ENCODE peak calls at places on chromosomes 7 and 10, in seven cellular contexts. One of them, this sample, is unnamed.

GRCh38 chr10:4051011-4051407 is 266.0 kb upstream of the KLF6 start:
- DNase-seq in endothelial cell: no peak
- DNase-seq in H9: no peak
- DNase-seq in breast epithelium: no peak
- DNase-seq in gastrocnemius medialis: peak; percentile 28
- DNase-seq in A549: no peak
- DNase-seq in AG09319: no peak
- DNase-seq in this sample: no peak

GRCh38 chr10:5976689-5977470 is 463 bp downstream of the IL15RA start:
- DNase-seq in gastrocnemius medialis: peak; percentile 6
- DNase-seq in endothelial cell: peak; percentile 46
- DNase-seq in AG09319: peak; percentile 7
- DNase-seq in H9: peak; percentile 57
- DNase-seq in A549: peak; percentile 39
- DNase-seq in breast epithelium: no peak
- DNase-seq in this sample: peak; percentile 23

GRCh38 chr10:28367865-28368541 is 65.1 kb upstream of the MPP7 start:
- DNase-seq in breast epithelium: no peak
- DNase-seq in H9: no peak
- DNase-seq in gastrocnemius medialis: no peak
- DNase-seq in A549: no peak
- DNase-seq in AG09319: no peak
- DNase-seq in endothelial cell: no peak
- DNase-seq in this sample: peak; percentile 20

GRCh38 chr10:17354781-17355180 is 99.6 kb downstream of the ST8SIA6 start:
- DNase-seq in AG09319: no peak
- DNase-seq in endothelial cell: no peak
- DNase-seq in gastrocnemius medialis: no peak
- DNase-seq in breast epithelium: no peak
- DNase-seq in A549: no peak
- DNase-seq in H9: no peak
- DNase-seq in this sample: no peak

GRCh38 chr10:117685431-117685830 is 142.9 kb downstream of the EMX2 start:
- DNase-seq in H9: no peak
- DNase-seq in A549: no peak
- DNase-seq in gastrocnemius medialis: no peak
- DNase-seq in endothelial cell: no peak
- DNase-seq in breast epithelium: no peak
- DNase-seq in AG09319: no peak
- DNase-seq in this sample: no peak

GRCh38 chr7:141045126-141045841 is 28.6 kb upstream of the TMEM178B start:
- DNase-seq in breast epithelium: no peak
- DNase-seq in gastrocnemius medialis: no peak
- DNase-seq in H9: no peak
- DNase-seq in AG09319: no peak
- DNase-seq in A549: no peak
- DNase-seq in endothelial cell: no peak
- DNase-seq in this sample: no peak

GRCh38 chr7:44287488-44288380 is 37.7 kb downstream of the CAMK2B start:
- DNase-seq in A549: no peak
- DNase-seq in breast epithelium: peak; percentile 40
- DNase-seq in endothelial cell: no peak
- DNase-seq in AG09319: no peak
- DNase-seq in gastrocnemius medialis: peak; percentile 2
- DNase-seq in H9: peak; percentile 24
- DNase-seq in this sample: peak; percentile 9

GRCh38 chr7:93895859-93896258 is 5.3 kb upstream of the TFPI2 start:
- DNase-seq in A549: no peak
- DNase-seq in AG09319: no peak
- DNase-seq in endothelial cell: no peak
- DNase-seq in gastrocnemius medialis: no peak
- DNase-seq in breast epithelium: no peak
- DNase-seq in H9: no peak
- DNase-seq in this sample: no peak

GRCh38 chr10:120221873-120222485 is 235.0 kb upstream of the PLPP4 start:
- DNase-seq in gastrocnemius medialis: no peak
- DNase-seq in breast epithelium: no peak
- DNase-seq in A549: peak; percentile 65
- DNase-seq in H9: peak; percentile 77
- DNase-seq in AG09319: no peak
- DNase-seq in endothelial cell: peak; percentile 63
- DNase-seq in this sample: no peak

GRCh38 chr10:29957887-29958330 is 101.5 kb downstream of the JCAD start:
- DNase-seq in endothelial cell: no peak
- DNase-seq in breast epithelium: peak; percentile 56
- DNase-seq in gastrocnemius medialis: no peak
- DNase-seq in A549: no peak
- DNase-seq in H9: no peak
- DNase-seq in AG09319: no peak
- DNase-seq in this sample: no peak

GRCh38 chr7:46494026-46494425 is 573.0 kb upstream of the IGFBP3 start:
- DNase-seq in AG09319: no peak
- DNase-seq in endothelial cell: no peak
- DNase-seq in gastrocnemius medialis: no peak
- DNase-seq in breast epithelium: no peak
- DNase-seq in H9: no peak
- DNase-seq in A549: no peak
- DNase-seq in this sample: no peak

GRCh38 chr10:546971-547590 is 142.4 kb downstream of the DIP2C start:
- DNase-seq in A549: no peak
- DNase-seq in breast epithelium: peak; percentile 48
- DNase-seq in endothelial cell: peak; percentile 19
- DNase-seq in gastrocnemius medialis: no peak
- DNase-seq in AG09319: no peak
- DNase-seq in H9: no peak
- DNase-seq in this sample: no peak

GRCh38 chr7:2066251-2066919 is 166.4 kb downstream of the MAD1L1 start:
- DNase-seq in AG09319: no peak
- DNase-seq in A549: no peak
- DNase-seq in gastrocnemius medialis: no peak
- DNase-seq in H9: no peak
- DNase-seq in endothelial cell: no peak
- DNase-seq in breast epithelium: no peak
- DNase-seq in this sample: peak; percentile 48

GRCh38 chr10:122500194-122500593 is 38.8 kb downstream of the HTRA1 start:
- DNase-seq in H9: no peak
- DNase-seq in A549: no peak
- DNase-seq in gastrocnemius medialis: no peak
- DNase-seq in AG09319: no peak
- DNase-seq in breast epithelium: no peak
- DNase-seq in endothelial cell: no peak
- DNase-seq in this sample: no peak

GRCh38 chr10:89213191-89213808 is 6.2 kb upstream of the CH25H start:
- DNase-seq in H9: no peak
- DNase-seq in A549: peak; percentile 42
- DNase-seq in gastrocnemius medialis: no peak
- DNase-seq in breast epithelium: no peak
- DNase-seq in endothelial cell: no peak
- DNase-seq in AG09319: no peak
- DNase-seq in this sample: no peak
- TF ChIP-seq CTCF in H9: peak; percentile 77
- TF ChIP-seq CTCF in A549: peak; percentile 88
- TF ChIP-seq CTCF in gastrocnemius medialis: peak; percentile 45
- TF ChIP-seq CTCF in breast epithelium: peak; percentile 80
- TF ChIP-seq CTCF in endothelial cell: peak; percentile 77
- TF ChIP-seq CTCF in AG09319: peak; percentile 39
- TF ChIP-seq CTCF in this sample: no peak

GRCh38 chr7:87317691-87318245 is 27.7 kb upstream of the CROT start:
- DNase-seq in gastrocnemius medialis: no peak
- DNase-seq in breast epithelium: no peak
- DNase-seq in H9: no peak
- DNase-seq in endothelial cell: no peak
- DNase-seq in AG09319: no peak
- DNase-seq in A549: no peak
- DNase-seq in this sample: no peak

GRCh38 chr7:87316846-87317545 is 28.5 kb upstream of the CROT start:
- DNase-seq in breast epithelium: no peak
- DNase-seq in H9: no peak
- DNase-seq in A549: peak; percentile 14
- DNase-seq in gastrocnemius medialis: no peak
- DNase-seq in endothelial cell: no peak
- DNase-seq in AG09319: peak; percentile 92
- DNase-seq in this sample: no peak

GRCh38 chr7:87316097-87316700 is 29.3 kb upstream of the CROT start:
- DNase-seq in AG09319: no peak
- DNase-seq in A549: no peak
- DNase-seq in breast epithelium: no peak
- DNase-seq in endothelial cell: no peak
- DNase-seq in H9: no peak
- DNase-seq in gastrocnemius medialis: no peak
- DNase-seq in this sample: no peak

DNA sequence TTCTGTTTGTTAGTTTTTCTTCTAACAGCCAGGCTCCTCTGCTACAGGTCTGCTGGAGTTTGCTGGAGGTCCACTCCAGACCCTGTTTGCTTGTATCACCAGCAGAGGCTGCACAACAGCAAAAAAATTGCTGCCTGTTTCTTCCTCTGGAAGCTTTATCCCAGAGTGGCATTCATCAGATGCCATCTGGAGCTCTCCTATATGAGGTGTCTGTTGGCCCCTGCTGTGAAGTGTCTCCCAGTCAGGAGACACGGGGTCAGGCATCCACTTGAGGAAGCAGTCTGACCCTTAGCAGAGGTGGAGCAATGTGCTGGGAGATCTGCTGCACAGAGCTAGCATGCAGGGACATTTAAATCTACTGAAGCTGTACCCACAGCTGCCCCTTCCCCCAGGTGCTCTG is 26.7 kb upstream of the CROT start:
- DNase-seq in gastrocnemius medialis: no peak
- DNase-seq in A549: no peak
- DNase-seq in AG09319: no peak
- DNase-seq in H9: no peak
- DNase-seq in breast epithelium: no peak
- DNase-seq in endothelial cell: no peak
- DNase-seq in this sample: no peak
- TF ChIP-seq CTCF in gastrocnemius medialis: no peak
- TF ChIP-seq CTCF in A549: peak; percentile 5
- TF ChIP-seq CTCF in AG09319: no peak
- TF ChIP-seq CTCF in H9: no peak
- TF ChIP-seq CTCF in breast epithelium: no peak
- TF ChIP-seq CTCF in endothelial cell: no peak
- TF ChIP-seq CTCF in this sample: no peak

DNA sequence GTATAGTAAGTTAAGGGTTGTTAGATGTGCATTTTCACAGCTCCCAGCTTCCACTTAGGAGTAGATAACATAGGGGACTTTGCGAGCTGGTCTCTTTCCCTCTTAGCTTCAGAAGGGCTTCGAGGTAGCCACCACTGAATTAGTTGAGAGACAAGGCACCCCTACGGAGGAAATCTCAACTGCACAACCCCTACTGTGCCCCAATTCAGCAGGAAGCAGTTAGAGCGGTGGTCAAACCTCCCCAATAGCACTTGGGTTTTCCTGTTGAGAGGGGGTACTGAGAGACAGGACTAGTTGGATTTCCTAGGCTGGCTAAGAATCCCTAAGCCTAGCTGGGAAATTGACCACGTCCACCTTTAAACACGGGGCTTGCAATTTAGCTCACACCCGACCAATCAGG is 1.1 kb upstream of the HERPUD2 start:
- DNase-seq in gastrocnemius medialis: no peak
- DNase-seq in AG09319: no peak
- DNase-seq in endothelial cell: no peak
- DNase-seq in breast epithelium: no peak
- DNase-seq in H9: no peak
- DNase-seq in A549: no peak
- DNase-seq in this sample: no peak
- TF ChIP-seq CTCF in gastrocnemius medialis: no peak
- TF ChIP-seq CTCF in AG09319: no peak
- TF ChIP-seq CTCF in endothelial cell: no peak
- TF ChIP-seq CTCF in breast epithelium: no peak
- TF ChIP-seq CTCF in H9: no peak
- TF ChIP-seq CTCF in A549: no peak
- TF ChIP-seq CTCF in this sample: no peak

GRCh38 chr10:125080296-125080695 is 80.1 kb downstream of the CTBP2 start:
- DNase-seq in breast epithelium: no peak
- DNase-seq in gastrocnemius medialis: no peak
- DNase-seq in H9: no peak
- DNase-seq in AG09319: no peak
- DNase-seq in endothelial cell: no peak
- DNase-seq in A549: no peak
- DNase-seq in this sample: no peak
- TF ChIP-seq CTCF in breast epithelium: no peak
- TF ChIP-seq CTCF in gastrocnemius medialis: no peak
- TF ChIP-seq CTCF in H9: no peak
- TF ChIP-seq CTCF in AG09319: no peak
- TF ChIP-seq CTCF in endothelial cell: no peak
- TF ChIP-seq CTCF in A549: no peak
- TF ChIP-seq CTCF in this sample: no peak

GRCh38 chr10:88315746-88316145 is 267.4 kb downstream of the RNLS start:
- DNase-seq in H9: no peak
- DNase-seq in A549: no peak
- DNase-seq in AG09319: no peak
- DNase-seq in breast epithelium: no peak
- DNase-seq in gastrocnemius medialis: no peak
- DNase-seq in endothelial cell: no peak
- DNase-seq in this sample: no peak

GRCh38 chr10:88319960-88320517 is 263.1 kb downstream of the RNLS start:
- DNase-seq in A549: no peak
- DNase-seq in AG09319: no peak
- DNase-seq in endothelial cell: no peak
- DNase-seq in gastrocnemius medialis: no peak
- DNase-seq in H9: no peak
- DNase-seq in breast epithelium: no peak
- DNase-seq in this sample: no peak

GRCh38 chr10:88316292-88316861 is 266.7 kb downstream of the RNLS start:
- DNase-seq in A549: no peak
- DNase-seq in endothelial cell: no peak
- DNase-seq in AG09319: no peak
- DNase-seq in H9: no peak
- DNase-seq in gastrocnemius medialis: no peak
- DNase-seq in breast epithelium: no peak
- DNase-seq in this sample: no peak

GRCh38 chr10:88317099-88317498 is 266.0 kb downstream of the RNLS start:
- DNase-seq in H9: no peak
- DNase-seq in endothelial cell: no peak
- DNase-seq in breast epithelium: no peak
- DNase-seq in AG09319: no peak
- DNase-seq in A549: no peak
- DNase-seq in gastrocnemius medialis: no peak
- DNase-seq in this sample: no peak

GRCh38 chr10:88318803-88319202 is 264.3 kb downstream of the RNLS start:
- DNase-seq in A549: peak; percentile 6
- DNase-seq in endothelial cell: no peak
- DNase-seq in gastrocnemius medialis: no peak
- DNase-seq in H9: peak; percentile 54
- DNase-seq in AG09319: no peak
- DNase-seq in breast epithelium: no peak
- DNase-seq in this sample: no peak
- TF ChIP-seq CTCF in A549: no peak
- TF ChIP-seq CTCF in endothelial cell: peak; percentile 33
- TF ChIP-seq CTCF in gastrocnemius medialis: no peak
- TF ChIP-seq CTCF in H9: peak; percentile 67
- TF ChIP-seq CTCF in AG09319: no peak
- TF ChIP-seq CTCF in breast epithelium: no peak
- TF ChIP-seq CTCF in this sample: no peak

DNA sequence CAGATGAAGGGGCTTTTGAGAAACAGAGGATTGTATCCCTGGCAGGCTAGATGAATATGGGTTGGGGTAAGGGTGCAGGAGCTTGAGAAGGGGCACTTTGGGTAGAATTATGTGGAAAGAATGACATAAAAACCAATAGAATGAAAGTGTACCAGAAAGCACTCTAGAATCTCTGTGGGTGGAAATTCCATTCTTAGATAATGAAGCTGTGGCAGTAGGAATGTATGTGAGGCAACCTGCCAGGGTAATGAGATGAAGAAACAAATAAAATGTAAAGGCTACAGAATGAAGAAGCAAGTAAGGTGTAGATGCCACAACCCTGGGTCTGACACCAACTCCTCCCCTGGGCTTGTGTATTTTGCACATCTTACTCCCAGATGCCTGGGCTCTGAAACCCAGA is 16.8 kb downstream of the NOBOX start:
- DNase-seq in A549: no peak
- DNase-seq in H9: no peak
- DNase-seq in endothelial cell: no peak
- DNase-seq in gastrocnemius medialis: no peak
- DNase-seq in breast epithelium: no peak
- DNase-seq in AG09319: no peak
- DNase-seq in this sample: no peak
- TF ChIP-seq CTCF in A549: no peak
- TF ChIP-seq CTCF in H9: no peak
- TF ChIP-seq CTCF in endothelial cell: no peak
- TF ChIP-seq CTCF in gastrocnemius medialis: no peak
- TF ChIP-seq CTCF in breast epithelium: no peak
- TF ChIP-seq CTCF in AG09319: no peak
- TF ChIP-seq CTCF in this sample: no peak

This sample was measured in activated B cell treated with CpG ODN at 0.5 μM for 24 hours.